ENCODE peak calls at places on chromosomes 12 and 14, in eight cellular contexts. L is effector memory CD8-positive, alpha-beta T cell; Q is HCT116; K is H9; M is stimulated activated CD4-positive, alpha-beta T cell treated with anti-CD3 and anti-CD28 coated beads, Interleukin-4, amount 100 ng/mL, for 48 hours; H is astrocyte of the spinal cord; F is left colon; Y is HT1080. T is an unnamed sample.

GRCh38 chr14:54815016-54815415 is 87.6 kb downstream of the GCH1 start:
- DNase-seq in K (no peak), M (no peak), Y (peak), F (no peak), Q (no peak), H (peak), L (no peak), T (no peak)

GRCh38 chr12:131196220-131196619 is 242.5 kb downstream of the ADGRD1 start:
- DNase-seq in Y (no peak), L (no peak), Q (no peak), H (no peak), M (no peak), K (peak), F (no peak), T (no peak)

GRCh38 chr14:28975084-28975483 is 208.5 kb downstream of the FOXG1 start:
- DNase-seq in L (no peak), K (peak), Q (no peak), H (no peak), M (no peak), Y (no peak), F (no peak), T (no peak)

GRCh38 chr12:110199360-110200123 is 75.4 kb downstream of the IFT81 start:
- DNase-seq in L (no peak), M (no peak), H (peak), Y (peak), F (no peak), Q (no peak), K (peak), T (no peak)

GRCh38 chr14:20714593-20715250 is 26.2 kb downstream of the ANG start:
- DNase-seq in M (no peak), F (peak), H (peak), Y (peak), L (no peak), K (no peak), Q (no peak), T (no peak)

GRCh38 chr14:32709072-32709471 is 229.6 kb upstream of the NPAS3 start:
- DNase-seq in M (no peak), H (peak), L (no peak), Y (peak), K (no peak), Q (no peak), F (no peak), T (no peak)

GRCh38 chr12:58529897-58530296 is 390.4 kb downstream of the LRIG3 start:
- DNase-seq in L (no peak), Q (no peak), M (no peak), Y (peak), F (no peak), K (no peak), H (peak), T (peak)

GRCh38 chr12:132955094-132955932 is 793 bp downstream of the ZNF605 start:
- DNase-seq in Y (no peak), M (no peak), L (no peak), K (peak), H (peak), Q (no peak), F (peak), T (no peak)

GRCh38 chr14:61260939-61261776 is 20.0 kb downstream of the TMEM30B start:
- DNase-seq in K (no peak), Y (peak), M (no peak), Q (peak), L (no peak), H (peak), F (no peak), T (no peak)

GRCh38 chr14:95226801-95227200 is 69.5 kb upstream of the DICER1 start:
- DNase-seq in L (no peak), H (no peak), F (no peak), Q (no peak), M (no peak), Y (no peak), K (no peak), T (no peak)

GRCh38 chr12:57697076-57697475 is 3.1 kb downstream of the OS9 start:
- DNase-seq in Y (no peak), H (no peak), F (no peak), M (no peak), Q (no peak), L (no peak), K (no peak), T (no peak)

GRCh38 chr12:93198086-93198485 is 179.6 kb upstream of the NUDT4 start:
- DNase-seq in Y (peak), K (no peak), L (no peak), Q (peak), M (no peak), H (peak), F (no peak), T (peak)